ENCODE peak calls at places on chromosome 6, in four cellular contexts. One of them, this sample, is unnamed. For H3K4me1, the result is how much of the 10 kb centered on the place peaks cover.

GRCh38 chr6:7373739-7374138 is 15.8 kb downstream of the CAGE1 start:
- DNase-seq in neuronal stem cell: no peak
- DNase-seq in IMR-90: no peak
- DNase-seq in HCT116: no peak
- DNase-seq in this sample: no peak

GRCh38 chr6:44738652-44739141 is 351.2 kb downstream of the CDC5L start:
- DNase-seq in neuronal stem cell: no peak
- DNase-seq in IMR-90: peak
- DNase-seq in HCT116: no peak
- DNase-seq in this sample: no peak

GRCh38 chr6:28269492-28269891 is 2.5 kb downstream of the ZSCAN26 start:
- DNase-seq in neuronal stem cell: no peak
- DNase-seq in IMR-90: peak
- DNase-seq in HCT116: peak
- DNase-seq in this sample: peak

GRCh38 chr6:124958759-124959354 is 3.4 kb upstream of the RNF217 start:
- DNase-seq in neuronal stem cell: no peak
- DNase-seq in IMR-90: peak
- DNase-seq in HCT116: no peak
- DNase-seq in this sample: no peak

GRCh38 chr6:34341481-34341971 is 50.9 kb downstream of the NUDT3 start:
- DNase-seq in neuronal stem cell: no peak
- DNase-seq in IMR-90: peak
- DNase-seq in HCT116: no peak
- DNase-seq in this sample: no peak

GRCh38 chr6:110180228-110181008 is at the start of gene CDC40:
- DNase-seq in neuronal stem cell: no peak
- DNase-seq in IMR-90: no peak
- DNase-seq in HCT116: no peak
- DNase-seq in this sample: no peak

GRCh38 chr6:138468320-138469015 is 30.8 kb downstream of the NHSL1 start:
- DNase-seq in neuronal stem cell: no peak
- DNase-seq in IMR-90: peak
- DNase-seq in HCT116: peak
- DNase-seq in this sample: no peak

GRCh38 chr6:33091957-33092356 is 16.2 kb downstream of the HLA-DPB1 start:
- DNase-seq in neuronal stem cell: no peak
- DNase-seq in IMR-90: no peak
- DNase-seq in HCT116: peak
- DNase-seq in this sample: no peak

GRCh38 chr6:157831018-157831369 is 7.9 kb downstream of the SNX9 start:
- DNase-seq in neuronal stem cell: no peak
- DNase-seq in IMR-90: no peak
- DNase-seq in HCT116: no peak
- DNase-seq in this sample: no peak

GRCh38 chr6:137076277-137077068 is 31.7 kb upstream of the IL20RA start:
- DNase-seq in neuronal stem cell: peak
- DNase-seq in IMR-90: peak
- DNase-seq in HCT116: peak
- DNase-seq in this sample: peak

GRCh38 chr6:293185-294174 is 1.2 kb downstream of the DUSP22 start:
- DNase-seq in neuronal stem cell: no peak
- DNase-seq in IMR-90: no peak
- DNase-seq in HCT116: no peak
- DNase-seq in this sample: no peak

GRCh38 chr6:35733633-35734032 is 3.2 kb upstream of the ARMC12 start:
- DNase-seq in neuronal stem cell: no peak
- DNase-seq in IMR-90: no peak
- DNase-seq in HCT116: no peak
- DNase-seq in this sample: no peak

GRCh38 chr6:138005846-138006245 is 101.4 kb downstream of the PERP start:
- DNase-seq in neuronal stem cell: no peak
- DNase-seq in IMR-90: no peak
- DNase-seq in HCT116: no peak
- DNase-seq in this sample: no peak

GRCh38 chr6:22227824-22228610 is 68.8 kb downstream of the PRL start:
- DNase-seq in neuronal stem cell: no peak
- DNase-seq in IMR-90: no peak
- DNase-seq in HCT116: no peak
- DNase-seq in this sample: no peak

GRCh38 chr6:19578489-19578888 is 258.7 kb upstream of the ID4 start:
- DNase-seq in neuronal stem cell: no peak
- DNase-seq in IMR-90: no peak
- DNase-seq in HCT116: no peak
- DNase-seq in this sample: no peak

GRCh38 chr6:93295631-93296030 is 123.7 kb downstream of the EPHA7 start:
- DNase-seq in neuronal stem cell: no peak
- DNase-seq in IMR-90: no peak
- DNase-seq in HCT116: no peak
- DNase-seq in this sample: no peak

GRCh38 chr6:144883915-144884314 is 598.8 kb downstream of the UTRN start:
- DNase-seq in neuronal stem cell: no peak
- DNase-seq in IMR-90: no peak
- DNase-seq in HCT116: no peak
- DNase-seq in this sample: no peak

GRCh38 chr6:71419954-71420692 is 131.5 kb downstream of the OGFRL1 start:
- DNase-seq in neuronal stem cell: peak
- DNase-seq in IMR-90: peak
- DNase-seq in HCT116: no peak
- DNase-seq in this sample: peak

GRCh38 chr6:6976193-6976592 is 131.6 kb upstream of the RREB1 start:
- DNase-seq in neuronal stem cell: no peak
- DNase-seq in IMR-90: no peak
- DNase-seq in HCT116: no peak
- DNase-seq in this sample: no peak

GRCh38 chr6:144898741-144899140 is 613.6 kb downstream of the UTRN start:
- DNase-seq in neuronal stem cell: no peak
- DNase-seq in IMR-90: no peak
- DNase-seq in HCT116: no peak
- DNase-seq in this sample: no peak

GRCh38 chr6:122730775-122731386 is 48.6 kb upstream of the FABP7 start:
- DNase-seq in neuronal stem cell: peak
- DNase-seq in IMR-90: peak
- DNase-seq in HCT116: no peak
- DNase-seq in this sample: no peak

GRCh38 chr6:41697902-41698349 is 37.5 kb downstream of the TFEB start:
- DNase-seq in neuronal stem cell: no peak
- DNase-seq in IMR-90: peak
- DNase-seq in HCT116: no peak
- DNase-seq in this sample: peak

GRCh38 chr6:132712366-132712765 is 1.5 kb downstream of the VNN1 start:
- DNase-seq in neuronal stem cell: no peak
- DNase-seq in IMR-90: peak
- DNase-seq in HCT116: no peak
- DNase-seq in this sample: peak

GRCh38 chr6:79526897-79527296 is 10.3 kb downstream of the LCA5 start:
- DNase-seq in neuronal stem cell: no peak
- DNase-seq in IMR-90: no peak
- DNase-seq in HCT116: no peak
- DNase-seq in this sample: no peak

GRCh38 chr6:151998784-151999183 is 191.3 kb downstream of the ESR1 start:
- DNase-seq in neuronal stem cell: no peak
- DNase-seq in IMR-90: no peak
- DNase-seq in HCT116: no peak
- DNase-seq in this sample: no peak

GRCh38 chr6:24228681-24229255 is 102.8 kb downstream of the NRSN1 start:
- DNase-seq in neuronal stem cell: no peak
- DNase-seq in IMR-90: peak
- DNase-seq in HCT116: no peak
- DNase-seq in this sample: no peak

GRCh38 chr6:11585426-11586016 is 48.0 kb downstream of the TMEM170B start:
- DNase-seq in neuronal stem cell: peak
- DNase-seq in IMR-90: peak
- DNase-seq in HCT116: peak
- DNase-seq in this sample: peak

GRCh38 chr6:56906752-56907151 is 48.2 kb upstream of the BEND6 start:
- DNase-seq in neuronal stem cell: no peak
- DNase-seq in IMR-90: peak
- DNase-seq in HCT116: no peak
- DNase-seq in this sample: no peak

GRCh38 chr6:11447265-11447664 is 90.3 kb upstream of the TMEM170B start:
- DNase-seq in neuronal stem cell: no peak
- DNase-seq in IMR-90: no peak
- DNase-seq in HCT116: no peak
- DNase-seq in this sample: no peak

GRCh38 chr6:148818939-148819575 is 72.2 kb downstream of the UST start:
- DNase-seq in neuronal stem cell: peak
- DNase-seq in IMR-90: no peak
- DNase-seq in HCT116: no peak
- DNase-seq in this sample: no peak

DNA sequence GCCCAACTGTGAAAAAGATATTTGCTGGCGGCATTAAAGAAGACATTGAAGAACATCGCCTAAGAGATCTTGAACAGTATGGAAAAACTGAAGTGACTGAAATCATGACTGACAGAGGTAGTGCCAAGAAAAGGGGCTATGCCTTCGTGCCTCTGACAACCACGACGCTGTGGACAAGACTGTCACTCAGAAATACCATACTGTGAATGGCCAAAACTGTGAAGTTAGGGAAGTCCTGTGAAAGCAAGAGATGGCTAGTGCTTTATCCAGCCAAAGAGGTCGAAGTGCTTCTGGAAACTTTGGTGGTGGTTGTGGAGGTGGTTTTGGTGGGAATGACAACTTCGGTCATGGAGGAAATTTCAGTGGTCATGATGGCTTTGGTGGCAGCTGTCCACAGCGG is 7.5 kb downstream of the SFT2D1 start:
- DNase-seq in neuronal stem cell: no peak
- DNase-seq in IMR-90: no peak
- DNase-seq in HCT116: no peak
- DNase-seq in this sample: no peak
- H3K4me1 ChIP-seq in neuronal stem cell: under half
- H3K4me1 ChIP-seq in IMR-90: under half
- H3K4me1 ChIP-seq in HCT116: under half
- H3K4me1 ChIP-seq in this sample: under half

GRCh38 chr6:77812304-77812703 is 159.5 kb downstream of the MEI4 start:
- DNase-seq in neuronal stem cell: no peak
- DNase-seq in IMR-90: no peak
- DNase-seq in HCT116: no peak
- DNase-seq in this sample: no peak

GRCh38 chr6:77816766-77817270 is 164.0 kb downstream of the MEI4 start:
- DNase-seq in neuronal stem cell: no peak
- DNase-seq in IMR-90: no peak
- DNase-seq in HCT116: no peak
- DNase-seq in this sample: no peak

GRCh38 chr6:77813090-77813489 is 160.3 kb downstream of the MEI4 start:
- DNase-seq in neuronal stem cell: no peak
- DNase-seq in IMR-90: no peak
- DNase-seq in HCT116: no peak
- DNase-seq in this sample: no peak

GRCh38 chr6:77815531-77815930 is 162.7 kb downstream of the MEI4 start:
- DNase-seq in neuronal stem cell: no peak
- DNase-seq in IMR-90: no peak
- DNase-seq in HCT116: no peak
- DNase-seq in this sample: no peak

DNA sequence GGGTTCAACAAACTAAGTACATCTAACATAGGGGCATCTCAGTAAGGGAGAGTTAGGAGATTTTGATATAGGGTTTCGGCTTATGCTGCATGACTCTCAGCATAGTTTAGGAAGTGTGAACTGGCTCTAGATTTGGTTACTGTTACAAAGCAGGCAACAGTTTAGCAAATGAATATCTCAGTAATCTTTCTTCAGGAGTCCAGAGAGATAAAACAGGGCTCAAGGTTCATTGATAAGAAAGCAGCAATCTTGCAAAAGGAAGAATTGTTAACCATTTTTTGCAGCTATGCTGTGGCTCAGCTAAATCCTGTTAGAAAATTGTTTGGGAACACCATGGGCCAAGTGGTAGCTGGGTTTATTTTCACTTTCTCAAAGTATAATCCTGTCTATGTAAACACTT is 161.3 kb downstream of the MEI4 start:
- DNase-seq in neuronal stem cell: no peak
- DNase-seq in IMR-90: no peak
- DNase-seq in HCT116: no peak
- DNase-seq in this sample: no peak
- H2AFZ ChIP-seq in neuronal stem cell: no peak
- H2AFZ ChIP-seq in IMR-90: no peak
- H2AFZ ChIP-seq in HCT116: no peak
- H2AFZ ChIP-seq in this sample: no peak

GRCh38 chr6:43016166-43016915 is 2.3 kb downstream of the KLHDC3 start:
- DNase-seq in neuronal stem cell: no peak
- DNase-seq in IMR-90: no peak
- DNase-seq in HCT116: no peak
- DNase-seq in this sample: no peak

GRCh38 chr6:43013843-43014433 is at the start of the genes KLHDC3 and MEA1:
- DNase-seq in neuronal stem cell: peak
- DNase-seq in IMR-90: peak
- DNase-seq in HCT116: peak
- DNase-seq in this sample: peak

GRCh38 chr6:43013020-43013842 is 515 bp downstream of the MEA1 start:
- DNase-seq in neuronal stem cell: no peak
- DNase-seq in IMR-90: peak
- DNase-seq in HCT116: no peak
- DNase-seq in this sample: no peak

GRCh38 chr6:43012364-43012763 is 1.4 kb downstream of the MEA1 start:
- DNase-seq in neuronal stem cell: no peak
- DNase-seq in IMR-90: no peak
- DNase-seq in HCT116: no peak
- DNase-seq in this sample: no peak

DNA sequence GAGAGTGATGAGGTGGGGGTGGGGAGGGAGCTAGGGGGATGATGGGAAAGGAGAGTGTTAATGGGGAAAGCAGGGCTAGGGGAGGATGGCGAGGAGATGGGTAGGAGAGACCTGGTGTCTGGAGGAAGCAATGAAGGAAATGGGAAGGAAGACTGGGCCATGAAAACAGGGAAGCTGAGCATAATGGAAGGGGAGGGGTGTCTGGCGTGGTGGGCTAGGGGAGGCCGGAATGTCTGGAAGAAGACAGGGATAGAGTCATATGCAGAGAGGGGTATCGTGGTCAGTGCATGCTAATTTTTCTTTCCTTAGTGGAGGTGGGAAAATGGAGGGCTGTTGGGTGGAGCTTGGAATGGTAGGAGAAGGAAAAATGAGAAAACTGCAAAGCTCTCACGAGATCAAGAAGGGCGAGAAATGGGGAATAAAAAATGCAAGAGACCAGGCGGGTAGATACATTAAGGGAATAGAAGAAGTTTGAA is 423 bp downstream of the KLHDC3 start:
- DNase-seq in neuronal stem cell: no peak
- DNase-seq in IMR-90: peak
- DNase-seq in HCT116: no peak
- DNase-seq in this sample: no peak
- H3K4me1 ChIP-seq in neuronal stem cell: under half
- H3K4me1 ChIP-seq in IMR-90: under half
- H3K4me1 ChIP-seq in HCT116: under half
- H3K4me1 ChIP-seq in this sample: under half

DNA sequence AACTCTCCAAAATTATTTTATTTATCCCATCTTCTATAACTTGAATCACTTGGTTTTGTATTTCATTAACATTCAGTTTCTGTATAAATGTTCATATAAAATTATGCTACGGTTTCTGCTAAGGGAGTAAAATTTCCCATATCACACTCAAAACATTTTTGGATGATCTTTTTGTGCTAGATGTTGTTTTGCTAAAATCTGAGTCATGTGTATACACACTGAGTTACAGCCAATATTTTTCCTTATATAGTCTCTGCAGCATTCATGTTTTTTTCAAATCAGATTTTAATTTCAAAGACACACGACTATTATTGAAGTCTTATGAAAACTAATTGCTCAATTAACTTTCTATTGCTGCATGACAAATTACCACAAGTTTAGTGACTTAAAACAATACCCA is 54.3 kb upstream of the SLC2A12 start:
- DNase-seq in neuronal stem cell: no peak
- DNase-seq in IMR-90: peak
- DNase-seq in HCT116: no peak
- DNase-seq in this sample: no peak
- H2AFZ ChIP-seq in neuronal stem cell: no peak
- H2AFZ ChIP-seq in IMR-90: no peak
- H2AFZ ChIP-seq in HCT116: no peak
- H2AFZ ChIP-seq in this sample: no peak